ENCODE peak calls at places on chromosomes 11 and 22, in eight cellular contexts. One of them, this sample, is unnamed.

GRCh38 chr11:94876222-94876621 is 97.1 kb downstream of the CWC15 start:
- DNase-seq in heart right ventricle: no peak
- DNase-seq in ovary: no peak
- DNase-seq in mucosa of descending colon: no peak
- DNase-seq in A549: no peak
- DNase-seq in AG04450: no peak
- DNase-seq in cardiac muscle cell: no peak
- DNase-seq in left ventricle myocardium inferior: no peak
- DNase-seq in this sample: no peak

GRCh38 chr22:46843691-46844297 is 81.3 kb downstream of the TBC1D22A start:
- DNase-seq in heart right ventricle: no peak
- DNase-seq in ovary: no peak
- DNase-seq in mucosa of descending colon: no peak
- DNase-seq in A549: no peak
- DNase-seq in AG04450: no peak
- DNase-seq in cardiac muscle cell: no peak
- DNase-seq in left ventricle myocardium inferior: no peak
- DNase-seq in this sample: no peak

GRCh38 chr11:31816467-31817053 is 5.4 kb upstream of the PAX6 start:
- DNase-seq in heart right ventricle: no peak
- DNase-seq in ovary: no peak
- DNase-seq in mucosa of descending colon: peak
- DNase-seq in A549: no peak
- DNase-seq in AG04450: no peak
- DNase-seq in cardiac muscle cell: no peak
- DNase-seq in left ventricle myocardium inferior: no peak
- DNase-seq in this sample: no peak

GRCh38 chr11:112270551-112271180 is 10.0 kb upstream of the PLET1 start:
- DNase-seq in heart right ventricle: no peak
- DNase-seq in ovary: no peak
- DNase-seq in mucosa of descending colon: peak
- DNase-seq in A549: no peak
- DNase-seq in AG04450: no peak
- DNase-seq in cardiac muscle cell: no peak
- DNase-seq in left ventricle myocardium inferior: no peak
- DNase-seq in this sample: no peak

GRCh38 chr22:19432092-19432844 is at the start of gene MRPL40:
- DNase-seq in heart right ventricle: peak
- DNase-seq in ovary: peak
- DNase-seq in mucosa of descending colon: peak
- DNase-seq in A549: peak
- DNase-seq in AG04450: peak
- DNase-seq in cardiac muscle cell: peak
- DNase-seq in left ventricle myocardium inferior: peak
- DNase-seq in this sample: peak

GRCh38 chr22:42615092-42615859 is 593 bp upstream of the POLDIP3 start:
- DNase-seq in heart right ventricle: peak
- DNase-seq in ovary: peak
- DNase-seq in mucosa of descending colon: peak
- DNase-seq in A549: peak
- DNase-seq in AG04450: peak
- DNase-seq in cardiac muscle cell: peak
- DNase-seq in left ventricle myocardium inferior: peak
- DNase-seq in this sample: peak

GRCh38 chr11:134370526-134371435 is 39.0 kb downstream of the GLB1L2 start:
- DNase-seq in heart right ventricle: no peak
- DNase-seq in ovary: no peak
- DNase-seq in mucosa of descending colon: no peak
- DNase-seq in A549: no peak
- DNase-seq in AG04450: no peak
- DNase-seq in cardiac muscle cell: no peak
- DNase-seq in left ventricle myocardium inferior: no peak
- DNase-seq in this sample: no peak

GRCh38 chr11:118398797-118399564 is 2.4 kb upstream of the ATP5MG start:
- DNase-seq in heart right ventricle: no peak
- DNase-seq in ovary: no peak
- DNase-seq in mucosa of descending colon: no peak
- DNase-seq in A549: no peak
- DNase-seq in AG04450: no peak
- DNase-seq in cardiac muscle cell: no peak
- DNase-seq in left ventricle myocardium inferior: no peak
- DNase-seq in this sample: peak

GRCh38 chr11:41245704-41246398 is 213.6 kb downstream of the LRRC4C start:
- DNase-seq in heart right ventricle: no peak
- DNase-seq in ovary: peak
- DNase-seq in mucosa of descending colon: no peak
- DNase-seq in A549: no peak
- DNase-seq in AG04450: no peak
- DNase-seq in cardiac muscle cell: no peak
- DNase-seq in left ventricle myocardium inferior: no peak
- DNase-seq in this sample: no peak

GRCh38 chr22:37337204-37337943 is 55.1 kb downstream of the CYTH4 start:
- DNase-seq in heart right ventricle: no peak
- DNase-seq in ovary: no peak
- DNase-seq in mucosa of descending colon: no peak
- DNase-seq in A549: peak
- DNase-seq in AG04450: no peak
- DNase-seq in cardiac muscle cell: no peak
- DNase-seq in left ventricle myocardium inferior: no peak
- DNase-seq in this sample: peak

GRCh38 chr11:120205596-120206161 is 5.2 kb upstream of the OAF start:
- DNase-seq in heart right ventricle: no peak
- DNase-seq in ovary: no peak
- DNase-seq in mucosa of descending colon: no peak
- DNase-seq in A549: peak
- DNase-seq in AG04450: peak
- DNase-seq in cardiac muscle cell: no peak
- DNase-seq in left ventricle myocardium inferior: no peak
- DNase-seq in this sample: peak

GRCh38 chr11:75868990-75869389 is 54.0 kb downstream of the UVRAG start:
- DNase-seq in heart right ventricle: no peak
- DNase-seq in ovary: no peak
- DNase-seq in mucosa of descending colon: no peak
- DNase-seq in A549: no peak
- DNase-seq in AG04450: no peak
- DNase-seq in cardiac muscle cell: peak
- DNase-seq in left ventricle myocardium inferior: no peak
- DNase-seq in this sample: no peak

GRCh38 chr11:68216171-68216938 is 3.3 kb upstream of the KMT5B start:
- DNase-seq in heart right ventricle: peak
- DNase-seq in ovary: no peak
- DNase-seq in mucosa of descending colon: peak
- DNase-seq in A549: no peak
- DNase-seq in AG04450: no peak
- DNase-seq in cardiac muscle cell: no peak
- DNase-seq in left ventricle myocardium inferior: peak
- DNase-seq in this sample: no peak

GRCh38 chr11:83037877-83038276 is 33.8 kb downstream of the RAB30 start:
- DNase-seq in heart right ventricle: no peak
- DNase-seq in ovary: no peak
- DNase-seq in mucosa of descending colon: no peak
- DNase-seq in A549: no peak
- DNase-seq in AG04450: no peak
- DNase-seq in cardiac muscle cell: no peak
- DNase-seq in left ventricle myocardium inferior: no peak
- DNase-seq in this sample: peak

GRCh38 chr11:12134239-12134590 is 23.8 kb downstream of the MICAL2 start:
- DNase-seq in heart right ventricle: no peak
- DNase-seq in ovary: no peak
- DNase-seq in mucosa of descending colon: peak
- DNase-seq in A549: no peak
- DNase-seq in AG04450: no peak
- DNase-seq in cardiac muscle cell: no peak
- DNase-seq in left ventricle myocardium inferior: no peak
- DNase-seq in this sample: no peak

GRCh38 chr11:205221-206001 is 1.8 kb downstream of the BET1L start:
- DNase-seq in heart right ventricle: no peak
- DNase-seq in ovary: peak
- DNase-seq in mucosa of descending colon: no peak
- DNase-seq in A549: no peak
- DNase-seq in AG04450: no peak
- DNase-seq in cardiac muscle cell: no peak
- DNase-seq in left ventricle myocardium inferior: no peak
- DNase-seq in this sample: no peak

GRCh38 chr11:78170874-78171549 is 17.4 kb downstream of the KCTD21 start:
- DNase-seq in heart right ventricle: no peak
- DNase-seq in ovary: no peak
- DNase-seq in mucosa of descending colon: no peak
- DNase-seq in A549: no peak
- DNase-seq in AG04450: no peak
- DNase-seq in cardiac muscle cell: no peak
- DNase-seq in left ventricle myocardium inferior: no peak
- DNase-seq in this sample: no peak

GRCh38 chr11:106088896-106089295 is 11.4 kb downstream of the AASDHPPT start:
- DNase-seq in heart right ventricle: no peak
- DNase-seq in ovary: no peak
- DNase-seq in mucosa of descending colon: no peak
- DNase-seq in A549: no peak
- DNase-seq in AG04450: no peak
- DNase-seq in cardiac muscle cell: no peak
- DNase-seq in left ventricle myocardium inferior: no peak
- DNase-seq in this sample: peak

GRCh38 chr11:76770642-76771445 is 12.3 kb upstream of the TSKU start:
- DNase-seq in heart right ventricle: no peak
- DNase-seq in ovary: no peak
- DNase-seq in mucosa of descending colon: peak
- DNase-seq in A549: peak
- DNase-seq in AG04450: peak
- DNase-seq in cardiac muscle cell: no peak
- DNase-seq in left ventricle myocardium inferior: no peak
- DNase-seq in this sample: peak

GRCh38 chr11:9120659-9121350 is 29.4 kb upstream of the SCUBE2 start:
- DNase-seq in heart right ventricle: no peak
- DNase-seq in ovary: no peak
- DNase-seq in mucosa of descending colon: no peak
- DNase-seq in A549: peak
- DNase-seq in AG04450: no peak
- DNase-seq in cardiac muscle cell: peak
- DNase-seq in left ventricle myocardium inferior: no peak
- DNase-seq in this sample: no peak

GRCh38 chr11:130272336-130272735 is 42.4 kb downstream of the ZBTB44 start:
- DNase-seq in heart right ventricle: no peak
- DNase-seq in ovary: no peak
- DNase-seq in mucosa of descending colon: no peak
- DNase-seq in A549: no peak
- DNase-seq in AG04450: no peak
- DNase-seq in cardiac muscle cell: no peak
- DNase-seq in left ventricle myocardium inferior: no peak
- DNase-seq in this sample: no peak

DNA sequence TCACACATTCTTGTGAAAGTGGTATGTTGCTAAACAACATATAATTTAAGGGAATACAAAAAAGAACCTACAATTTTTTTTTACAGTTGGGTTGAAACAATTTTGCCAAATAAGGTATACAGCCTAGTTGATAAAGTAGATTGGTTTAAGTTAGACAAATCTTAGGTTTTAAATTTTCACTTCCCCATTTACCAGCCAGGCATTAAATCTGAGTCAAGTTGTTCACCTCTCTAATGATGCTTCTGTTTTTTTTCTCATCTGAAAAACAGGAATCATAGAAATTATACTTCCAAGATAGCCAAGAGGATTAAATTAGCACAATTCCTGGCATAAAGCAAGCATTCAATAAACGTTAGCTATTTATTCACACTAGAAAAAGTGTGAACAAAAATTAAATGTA is 45.2 kb downstream of the ZBTB44 start:
- DNase-seq in heart right ventricle: no peak
- DNase-seq in ovary: no peak
- DNase-seq in mucosa of descending colon: no peak
- DNase-seq in A549: no peak
- DNase-seq in AG04450: no peak
- DNase-seq in cardiac muscle cell: no peak
- DNase-seq in left ventricle myocardium inferior: no peak
- DNase-seq in this sample: no peak
- TF ChIP-seq CTCF in heart right ventricle: no peak
- TF ChIP-seq CTCF in ovary: no peak
- TF ChIP-seq CTCF in mucosa of descending colon: no peak
- TF ChIP-seq CTCF in A549: no peak
- TF ChIP-seq CTCF in AG04450: no peak
- TF ChIP-seq CTCF in cardiac muscle cell: no peak
- TF ChIP-seq CTCF in left ventricle myocardium inferior: no peak
- TF ChIP-seq CTCF in this sample: no peak

DNA sequence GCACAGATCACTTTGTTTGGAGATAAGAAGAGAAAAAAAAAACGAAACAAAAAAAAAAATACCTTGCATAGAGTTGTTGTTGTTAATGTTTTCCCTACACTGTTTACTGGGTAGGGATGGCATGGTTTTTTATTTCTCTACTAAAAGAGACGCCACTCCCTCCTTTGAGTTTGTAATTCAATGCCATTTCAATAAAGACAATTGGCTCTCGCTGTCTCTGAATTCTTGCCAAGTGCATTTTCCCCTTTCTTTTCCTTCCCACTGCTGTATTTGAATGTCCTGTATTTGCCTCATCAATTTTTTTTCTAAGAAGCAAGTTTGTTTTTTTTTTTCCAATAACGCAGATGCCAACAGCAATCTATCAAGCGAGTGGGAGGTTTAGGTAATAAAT is 213.8 kb upstream of the UBASH3B start:
- DNase-seq in heart right ventricle: no peak
- DNase-seq in ovary: no peak
- DNase-seq in mucosa of descending colon: peak
- DNase-seq in A549: no peak
- DNase-seq in AG04450: no peak
- DNase-seq in cardiac muscle cell: no peak
- DNase-seq in left ventricle myocardium inferior: no peak
- DNase-seq in this sample: no peak
- H3K4me3 ChIP-seq in heart right ventricle: peak
- H3K4me3 ChIP-seq in ovary: peak
- H3K4me3 ChIP-seq in mucosa of descending colon: no peak
- H3K4me3 ChIP-seq in A549: peak
- H3K4me3 ChIP-seq in AG04450: peak
- H3K4me3 ChIP-seq in cardiac muscle cell: no peak
- H3K4me3 ChIP-seq in left ventricle myocardium inferior: peak
- H3K4me3 ChIP-seq in this sample: no peak

DNA sequence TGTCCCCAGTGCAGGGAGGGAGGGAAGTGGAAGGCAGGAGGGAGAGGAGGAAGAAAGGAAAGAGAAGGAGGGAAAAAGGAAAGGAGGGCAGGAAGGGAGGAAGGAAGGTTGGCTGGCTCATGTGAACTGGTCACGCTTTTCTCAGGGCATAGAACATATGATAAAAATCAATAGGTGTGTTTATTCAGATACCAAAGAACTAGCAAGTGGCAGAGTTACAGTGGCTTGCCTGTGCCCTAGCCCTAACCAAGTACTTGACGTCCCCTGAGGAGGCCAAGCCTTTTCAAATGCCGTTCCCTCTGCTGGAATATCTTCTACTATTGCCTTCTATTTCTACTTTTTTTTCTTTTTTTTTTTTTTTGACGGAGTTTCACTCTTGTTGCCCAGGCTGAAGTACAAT is 33.5 kb downstream of the CHRDL2 start:
- DNase-seq in heart right ventricle: no peak
- DNase-seq in ovary: no peak
- DNase-seq in mucosa of descending colon: no peak
- DNase-seq in A549: no peak
- DNase-seq in AG04450: no peak
- DNase-seq in cardiac muscle cell: no peak
- DNase-seq in left ventricle myocardium inferior: no peak
- DNase-seq in this sample: no peak
- TF ChIP-seq CTCF in heart right ventricle: no peak
- TF ChIP-seq CTCF in ovary: no peak
- TF ChIP-seq CTCF in mucosa of descending colon: no peak
- TF ChIP-seq CTCF in A549: no peak
- TF ChIP-seq CTCF in AG04450: no peak
- TF ChIP-seq CTCF in cardiac muscle cell: no peak
- TF ChIP-seq CTCF in left ventricle myocardium inferior: no peak
- TF ChIP-seq CTCF in this sample: no peak

GRCh38 chr11:13207665-13208594 is 69.7 kb upstream of the BMAL1 start:
- DNase-seq in heart right ventricle: no peak
- DNase-seq in ovary: peak
- DNase-seq in mucosa of descending colon: peak
- DNase-seq in A549: peak
- DNase-seq in AG04450: peak
- DNase-seq in cardiac muscle cell: peak
- DNase-seq in left ventricle myocardium inferior: no peak
- DNase-seq in this sample: peak
- H3K4me3 ChIP-seq in heart right ventricle: peak
- H3K4me3 ChIP-seq in ovary: peak
- H3K4me3 ChIP-seq in mucosa of descending colon: no peak
- H3K4me3 ChIP-seq in A549: peak
- H3K4me3 ChIP-seq in AG04450: peak
- H3K4me3 ChIP-seq in cardiac muscle cell: no peak
- H3K4me3 ChIP-seq in left ventricle myocardium inferior: peak
- H3K4me3 ChIP-seq in this sample: peak